ENCODE peak calls at places on chromosomes 5 and 9, in nine cellular contexts. L is left cardiac atrium; I is naive B cell; B is CD4-positive, CD25-positive, alpha-beta regulatory T cell; V is astrocyte of the hippocampus; G is mucosa of descending colon; E is EL; N is NCI-H1105; R is fibroblast of mammary gland. Y is an unnamed sample.

GRCh38 chr5:175335691-175336090 is 108.3 kb downstream of the DRD1 start:
- DNase-seq in L (no peak), I (no peak), B (no peak), V (no peak), G (no peak), E (no peak), N (no peak), R (no peak), Y (no peak)

GRCh38 chr9:76610009-76610352 is 151.0 kb downstream of the GCNT1 start:
- DNase-seq in L (peak), I (no peak), B (no peak), V (no peak), G (no peak), E (peak), N (no peak), R (peak), Y (no peak)

GRCh38 chr5:172175263-172175719 is 12.7 kb downstream of the STK10 start:
- DNase-seq in L (peak), I (peak), B (peak), V (no peak), G (peak), E (peak), N (no peak), R (no peak), Y (peak)

GRCh38 chr5:58842851-58843250 is 260.0 kb downstream of the RAB3C start:
- DNase-seq in L (no peak), I (no peak), B (no peak), V (no peak), G (no peak), E (no peak), N (no peak), R (peak), Y (no peak)

GRCh38 chr5:172438304-172438652 is 16.0 kb downstream of the SH3PXD2B start:
- DNase-seq in L (no peak), I (no peak), B (no peak), V (no peak), G (no peak), E (no peak), N (no peak), R (no peak), Y (no peak)

GRCh38 chr5:39014544-39014943 is 59.7 kb downstream of the RICTOR start:
- DNase-seq in L (no peak), I (no peak), B (no peak), V (peak), G (no peak), E (peak), N (no peak), R (peak), Y (no peak)

GRCh38 chr5:106966686-106967315 is 703.9 kb downstream of the EFNA5 start:
- DNase-seq in L (no peak), I (no peak), B (no peak), V (no peak), G (no peak), E (no peak), N (no peak), R (no peak), Y (no peak)

GRCh38 chr9:23542438-23542837 is 283.6 kb downstream of the ELAVL2 start:
- DNase-seq in L (no peak), I (no peak), B (no peak), V (peak), G (no peak), E (no peak), N (no peak), R (no peak), Y (no peak)

GRCh38 chr9:128201441-128202369 is 1.5 kb upstream of the DNM1 start:
- DNase-seq in L (no peak), I (no peak), B (no peak), V (peak), G (no peak), E (peak), N (no peak), R (peak), Y (no peak)

GRCh38 chr5:1743769-1744085 is 55.9 kb downstream of the MRPL36 start:
- DNase-seq in L (no peak), I (no peak), B (no peak), V (no peak), G (no peak), E (no peak), N (no peak), R (no peak), Y (no peak)

GRCh38 chr5:322942-323879 is 1.7 kb downstream of the AHRR start:
- DNase-seq in L (no peak), I (no peak), B (no peak), V (peak), G (no peak), E (peak), N (no peak), R (no peak), Y (no peak)

GRCh38 chr9:126226991-126227937 is 99.4 kb upstream of the MVB12B start:
- DNase-seq in L (no peak), I (no peak), B (no peak), V (no peak), G (no peak), E (no peak), N (no peak), R (no peak), Y (no peak)

GRCh38 chr9:93037476-93037971 is 21.0 kb upstream of the SUSD3 start:
- DNase-seq in L (no peak), I (no peak), B (no peak), V (no peak), G (no peak), E (no peak), N (no peak), R (no peak), Y (no peak)

GRCh38 chr5:160311491-160312138 is 749 bp downstream of the CCNJL start:
- DNase-seq in L (peak), I (no peak), B (no peak), V (peak), G (peak), E (no peak), N (no peak), R (no peak), Y (no peak)

GRCh38 chr5:143019614-143020515 is 249.7 kb downstream of the ARHGAP26 start:
- DNase-seq in L (no peak), I (no peak), B (no peak), V (no peak), G (no peak), E (no peak), N (no peak), R (no peak), Y (no peak)

GRCh38 chr5:119795768-119796167 is 166.4 kb downstream of the FAM170A start:
- DNase-seq in L (no peak), I (no peak), B (no peak), V (no peak), G (no peak), E (peak), N (no peak), R (peak), Y (no peak)

GRCh38 chr5:142512041-142512679 is 173.7 kb downstream of the FGF1 start:
- DNase-seq in L (peak), I (no peak), B (no peak), V (no peak), G (no peak), E (no peak), N (no peak), R (peak), Y (no peak)

GRCh38 chr9:129454468-129455067 is 166.3 kb downstream of the C9orf50 start:
- DNase-seq in L (no peak), I (no peak), B (no peak), V (no peak), G (no peak), E (no peak), N (no peak), R (no peak), Y (no peak)

GRCh38 chr5:95920822-95921221 is 40.8 kb downstream of the ELL2 start:
- DNase-seq in L (no peak), I (no peak), B (no peak), V (no peak), G (no peak), E (no peak), N (no peak), R (no peak), Y (no peak)

GRCh38 chr9:114387678-114388431 is at the start of gene AKNA:
- DNase-seq in L (peak), I (peak), B (peak), V (peak), G (peak), E (peak), N (no peak), R (peak), Y (peak)

GRCh38 chr9:132412089-132412488 is 2.1 kb downstream of the CFAP77 start:
- DNase-seq in L (no peak), I (no peak), B (no peak), V (peak), G (no peak), E (peak), N (no peak), R (peak), Y (no peak)

GRCh38 chr5:14491505-14491904 is 90.1 kb upstream of the OTULINL start:
- DNase-seq in L (no peak), I (no peak), B (no peak), V (peak), G (no peak), E (peak), N (no peak), R (peak), Y (no peak)

GRCh38 chr9:70470050-70471015 is 55.9 kb upstream of the KLF9 start:
- DNase-seq in L (peak), I (no peak), B (no peak), V (no peak), G (peak), E (no peak), N (no peak), R (no peak), Y (no peak)